ENCODE peak calls at places on chromosomes 5 and 9, in seven cellular contexts. U is lower leg skin, T is OCI-LY7, Y is cardiac fibroblast, D is thyroid gland, I is Peyer's patch, M is uterus. H is an unnamed sample.

GRCh38 chr5:177020033-177020432 is 2.5 kb upstream of the ZNF346 start:
- DNase-seq in U (no peak), T (no peak), Y (no peak), D (no peak), I (no peak), M (no peak), H (no peak)

GRCh38 chr9:122810306-122810946 is 10.5 kb downstream of the OR1K1 start:
- DNase-seq in U (peak), T (peak), Y (peak), D (peak), I (peak), M (peak), H (peak)

GRCh38 chr5:40570408-40571129 is 109.1 kb upstream of the PTGER4 start:
- DNase-seq in U (no peak), T (peak), Y (peak), D (no peak), I (no peak), M (no peak), H (peak)

GRCh38 chr9:19375536-19375935 is 4.5 kb downstream of the RPS6 start:
- DNase-seq in U (no peak), T (no peak), Y (peak), D (no peak), I (no peak), M (no peak), H (peak)

GRCh38 chr5:129906177-129906887 is 2.1 kb downstream of the CHSY3 start:
- DNase-seq in U (peak), T (no peak), Y (peak), D (peak), I (no peak), M (peak), H (peak)

GRCh38 chr5:2608391-2608790 is 143.1 kb downstream of the IRX2 start:
- DNase-seq in U (no peak), T (no peak), Y (no peak), D (no peak), I (no peak), M (no peak), H (no peak)

GRCh38 chr9:21056931-21057330 is 20.8 kb downstream of the IFNB1 start:
- DNase-seq in U (no peak), T (no peak), Y (peak), D (no peak), I (no peak), M (no peak), H (no peak)

GRCh38 chr5:180142824-180143610 is 66.0 kb downstream of the RASGEF1C start:
- DNase-seq in U (peak), T (no peak), Y (no peak), D (no peak), I (peak), M (no peak), H (no peak)

GRCh38 chr5:149959406-149960236 is 937 bp upstream of the SLC26A2 start:
- DNase-seq in U (no peak), T (peak), Y (peak), D (no peak), I (no peak), M (no peak), H (peak)

GRCh38 chr5:15715966-15716365 is 216.0 kb downstream of the FBXL7 start:
- DNase-seq in U (no peak), T (no peak), Y (peak), D (no peak), I (no peak), M (no peak), H (no peak)

GRCh38 chr9:134606951-134607733 is 34.5 kb upstream of the COL5A1 start:
- DNase-seq in U (peak), T (peak), Y (peak), D (no peak), I (peak), M (peak), H (no peak)

GRCh38 chr9:104278929-104279500 is 184.9 kb downstream of the SMC2 start:
- DNase-seq in U (no peak), T (no peak), Y (no peak), D (no peak), I (no peak), M (no peak), H (peak)

GRCh38 chr9:123344273-123345096 is 11.5 kb upstream of the CRB2 start:
- DNase-seq in U (no peak), T (peak), Y (no peak), D (no peak), I (no peak), M (no peak), H (no peak)

GRCh38 chr9:18260527-18260926 is 213.4 kb upstream of the ADAMTSL1 start:
- DNase-seq in U (no peak), T (no peak), Y (no peak), D (no peak), I (no peak), M (peak), H (peak)

GRCh38 chr5:87780831-87781760 is 368.4 kb upstream of the CCNH start:
- DNase-seq in U (peak), T (peak), Y (peak), D (peak), I (peak), M (peak), H (peak)

GRCh38 chr9:125988479-125989050 is 241.4 kb downstream of the PBX3 start:
- DNase-seq in U (peak), T (no peak), Y (no peak), D (no peak), I (peak), M (no peak), H (no peak)

GRCh38 chr9:110214553-110214952 is 6.6 kb upstream of the C9orf152 start:
- DNase-seq in U (no peak), T (peak), Y (no peak), D (no peak), I (no peak), M (no peak), H (peak)

GRCh38 chr9:81637276-81637675 is 52.1 kb downstream of the TLE1 start:
- DNase-seq in U (no peak), T (no peak), Y (no peak), D (no peak), I (no peak), M (no peak), H (no peak)

GRCh38 chr9:89888677-89889076 is 283.9 kb downstream of the GADD45G start:
- DNase-seq in U (peak), T (no peak), Y (no peak), D (no peak), I (peak), M (no peak), H (no peak)

GRCh38 chr9:83062011-83062652 is 810 bp downstream of the RASEF start:
- DNase-seq in U (no peak), T (no peak), Y (peak), D (peak), I (peak), M (no peak), H (peak)

GRCh38 chr5:124395287-124395686 is 351.2 kb downstream of the ZNF608 start:
- DNase-seq in U (no peak), T (no peak), Y (no peak), D (no peak), I (no peak), M (no peak), H (no peak)

GRCh38 chr9:114086607-114087006 is 8.5 kb upstream of the AMBP start:
- DNase-seq in U (peak), T (no peak), Y (no peak), D (no peak), I (no peak), M (no peak), H (no peak)

GRCh38 chr5:14386882-14387575 is 194.6 kb upstream of the OTULINL start:
- DNase-seq in U (no peak), T (no peak), Y (no peak), D (no peak), I (no peak), M (no peak), H (no peak)

GRCh38 chr5:31106742-31107546 is 86.5 kb upstream of the CDH6 start:
- DNase-seq in U (no peak), T (no peak), Y (no peak), D (no peak), I (no peak), M (no peak), H (peak)

GRCh38 chr5:139776856-139777255 is 18.8 kb upstream of the PSD2 start:
- DNase-seq in U (no peak), T (no peak), Y (no peak), D (no peak), I (no peak), M (no peak), H (no peak)

GRCh38 chr5:75156585-75156984 is 80.1 kb downstream of the ANKRD31 start:
- DNase-seq in U (no peak), T (no peak), Y (peak), D (no peak), I (no peak), M (no peak), H (peak)

GRCh38 chr5:71862661-71863060 is 143.6 kb downstream of the CARTPT start:
- DNase-seq in U (no peak), T (no peak), Y (no peak), D (no peak), I (no peak), M (no peak), H (no peak)

GRCh38 chr5:80072103-80073073 is 37.2 kb downstream of the THBS4 start:
- DNase-seq in U (no peak), T (no peak), Y (peak), D (no peak), I (no peak), M (no peak), H (no peak)

GRCh38 chr5:98839469-98840383 is 66.3 kb downstream of the RGMB start:
- DNase-seq in U (no peak), T (peak), Y (peak), D (no peak), I (no peak), M (no peak), H (peak)

GRCh38 chr5:1763548-1763911 is 36.1 kb downstream of the MRPL36 start:
- DNase-seq in U (peak), T (peak), Y (peak), D (no peak), I (peak), M (no peak), H (peak)

GRCh38 chr5:168425997-168426863 is 60.0 kb upstream of the RARS1 start:
- DNase-seq in U (no peak), T (no peak), Y (no peak), D (no peak), I (no peak), M (no peak), H (no peak)

GRCh38 chr5:5456858-5457257 is 34.4 kb downstream of the ICE1 start:
- DNase-seq in U (no peak), T (no peak), Y (no peak), D (no peak), I (no peak), M (no peak), H (no peak)

GRCh38 chr5:5453131-5453530 is 30.7 kb downstream of the ICE1 start:
- DNase-seq in U (no peak), T (no peak), Y (no peak), D (no peak), I (no peak), M (no peak), H (no peak)

GRCh38 chr5:5454405-5454804 is 31.9 kb downstream of the ICE1 start:
- DNase-seq in U (no peak), T (no peak), Y (no peak), D (peak), I (no peak), M (no peak), H (no peak)
- TF ChIP-seq CTCF in U (no peak), T (no peak), Y (no peak), D (no peak), I (no peak), M (no peak), H (no peak)

GRCh38 chr5:137735531-137736284 is at the start of gene KLHL3:
- DNase-seq in U (peak), T (peak), Y (peak), D (peak), I (peak), M (peak), H (peak)

GRCh38 chr5:137737349-137738256 is 1.7 kb upstream of the KLHL3 start:
- DNase-seq in U (no peak), T (no peak), Y (peak), D (no peak), I (peak), M (peak), H (peak)

GRCh38 chr5:137733011-137733410 is 2.9 kb downstream of the KLHL3 start:
- DNase-seq in U (no peak), T (no peak), Y (no peak), D (no peak), I (no peak), M (no peak), H (no peak)

GRCh38 chr5:137733922-137734695 is 1.8 kb downstream of the KLHL3 start:
- DNase-seq in U (no peak), T (no peak), Y (peak), D (no peak), I (no peak), M (no peak), H (no peak)

DNA sequence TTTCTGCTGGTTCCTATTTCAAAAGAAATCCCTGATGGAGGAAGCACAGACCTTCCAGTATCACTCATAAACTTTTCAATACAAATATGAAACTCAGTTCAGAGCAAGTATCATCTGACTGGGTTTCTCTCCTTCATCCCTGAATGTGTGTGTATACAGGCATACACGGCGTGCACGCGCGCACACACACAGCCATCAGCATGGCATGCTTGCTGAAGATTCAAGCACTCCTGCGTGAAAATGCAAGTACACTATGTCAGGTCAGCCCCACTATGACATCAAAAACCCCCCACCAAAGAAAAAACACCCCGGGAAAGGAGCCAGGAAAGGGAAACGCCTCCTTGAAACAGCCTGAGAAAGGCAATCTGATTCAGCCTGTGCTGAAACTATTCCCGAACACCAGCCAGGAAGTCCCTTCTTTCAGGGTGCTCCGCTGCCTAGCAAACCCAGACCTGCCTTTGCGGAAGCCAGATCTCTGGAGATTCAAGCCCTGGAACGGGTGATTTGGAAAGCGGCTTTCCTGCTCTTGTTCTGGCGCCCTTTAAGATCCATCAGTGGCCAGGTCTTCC is 843 bp downstream of the KLHL3 start:
- DNase-seq in U (peak), T (no peak), Y (peak), D (peak), I (peak), M (peak), H (peak)
- H3K4me3 ChIP-seq in U (peak), T (peak), Y (peak), D (peak), I (peak), M (peak), H (peak)

GRCh38 chr9:14547245-14548060 is 145.8 kb downstream of the ZDHHC21 start:
- DNase-seq in U (no peak), T (no peak), Y (no peak), D (no peak), I (no peak), M (no peak), H (no peak)
- TF ChIP-seq CTCF in U (no peak), T (no peak), Y (no peak), D (no peak), I (no peak), M (no peak), H (no peak)

GRCh38 chr5:127183332-127183731 is 107.3 kb upstream of the MEGF10 start:
- DNase-seq in U (no peak), T (no peak), Y (no peak), D (no peak), I (no peak), M (no peak), H (no peak)
- H3K4me3 ChIP-seq in U (no peak), T (no peak), Y (no peak), D (no peak), I (no peak), M (no peak), H (no peak)

GRCh38 chr9:95268681-95269080 is 48.8 kb downstream of the FANCC start:
- DNase-seq in U (no peak), T (peak), Y (peak), D (peak), I (no peak), M (no peak), H (peak)
- TF ChIP-seq CTCF in U (no peak), T (peak), Y (peak), D (peak), I (no peak), M (no peak), H (peak)

GRCh38 chr9:71697882-71698281 is 70.4 kb downstream of the CEMIP2 start:
- DNase-seq in U (no peak), T (no peak), Y (no peak), D (no peak), I (no peak), M (no peak), H (no peak)
- H3K4me3 ChIP-seq in U (no peak), T (no peak), Y (no peak), D (no peak), I (no peak), M (no peak), H (no peak)

GRCh38 chr5:126100767-126101166 is 322.4 kb upstream of the GRAMD2B start:
- DNase-seq in U (no peak), T (no peak), Y (peak), D (no peak), I (no peak), M (no peak), H (peak)
- TF ChIP-seq CTCF in U (no peak), T (peak), Y (peak), D (no peak), I (no peak), M (no peak), H (peak)

DNA sequence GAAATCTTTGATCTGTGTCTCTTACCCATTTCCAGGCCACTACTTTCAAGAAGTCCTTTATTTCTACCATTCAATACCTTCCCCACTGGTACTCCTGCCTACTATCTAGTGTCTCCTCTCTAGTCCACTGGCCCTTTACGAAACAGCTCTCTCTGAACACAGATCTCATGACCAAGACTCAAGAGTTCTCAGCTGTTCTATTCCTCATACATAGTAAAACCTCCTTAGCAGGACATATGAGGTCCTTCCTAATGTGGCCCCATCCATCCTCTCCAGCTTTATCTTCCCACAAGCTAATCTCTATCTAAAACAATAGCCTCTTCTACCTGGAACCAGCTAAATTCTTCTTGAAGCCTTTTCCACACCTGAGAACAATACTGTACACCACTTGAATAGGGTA is 2.6 kb downstream of the TEX10 start:
- DNase-seq in U (no peak), T (peak), Y (no peak), D (no peak), I (no peak), M (no peak), H (peak)
- H3K4me3 ChIP-seq in U (no peak), T (peak), Y (no peak), D (no peak), I (no peak), M (no peak), H (no peak)

DNA sequence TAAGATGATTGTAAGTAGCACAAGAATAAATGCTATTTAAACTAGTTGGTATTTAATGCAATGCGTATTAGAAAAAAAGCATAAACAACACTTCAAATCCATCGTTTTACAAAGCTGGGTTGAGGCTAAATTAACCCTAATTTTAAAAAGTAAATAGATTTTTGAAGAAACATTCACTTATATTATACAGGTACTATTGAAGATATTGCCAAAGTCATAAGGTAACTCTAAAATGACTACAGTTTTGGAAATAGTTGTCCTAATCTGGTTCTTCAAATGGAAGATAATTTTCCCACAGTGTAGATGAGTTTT is 20.1 kb downstream of the SLC38A9 start:
- DNase-seq in U (no peak), T (no peak), Y (no peak), D (no peak), I (no peak), M (no peak), H (no peak)
- TF ChIP-seq CTCF in U (no peak), T (peak), Y (no peak), D (no peak), I (no peak), M (no peak), H (no peak)

GRCh38 chr5:140965905-140966292 is 377 bp upstream of the PCDHAC2 start:
- DNase-seq in U (no peak), T (no peak), Y (no peak), D (no peak), I (no peak), M (peak), H (no peak)

GRCh38 chr5:140973550-140973949 is 7.3 kb downstream of the PCDHAC2 start:
- DNase-seq in U (no peak), T (no peak), Y (no peak), D (no peak), I (no peak), M (no peak), H (no peak)

GRCh38 chr5:140967226-140967893 is 1.1 kb downstream of the PCDHAC2 start:
- DNase-seq in U (no peak), T (no peak), Y (no peak), D (no peak), I (no peak), M (no peak), H (no peak)

GRCh38 chr5:140966293-140967225 is at the start of gene PCDHAC2:
- DNase-seq in U (no peak), T (no peak), Y (peak), D (peak), I (no peak), M (peak), H (no peak)

GRCh38 chr5:140969880-140970279 is 3.6 kb downstream of the PCDHAC2 start:
- DNase-seq in U (no peak), T (no peak), Y (no peak), D (no peak), I (no peak), M (no peak), H (no peak)
- H3K4me3 ChIP-seq in U (no peak), T (no peak), Y (no peak), D (no peak), I (no peak), M (no peak), H (no peak)

H was measured in fibroblast of the aortic adventitia.